ENCODE peak calls at places on chromosomes 13 and 19, in four cellular contexts. One of them, this sample, is unnamed.
A peak's percentile ranks its signal among the peaks of the same experiment; 100 is the strongest.

GRCh38 chr19:57078802-57079201 is 41.0 kb upstream of the USP29 start:
- DNase-seq in cardiac muscle cell: no peak
- DNase-seq in esophagus muscularis mucosa: no peak
- DNase-seq in heart right ventricle: no peak
- DNase-seq in this sample: no peak

GRCh38 chr19:29271341-29271740 is 58.4 kb upstream of the UQCRFS1 start:
- DNase-seq in cardiac muscle cell: no peak
- DNase-seq in esophagus muscularis mucosa: no peak
- DNase-seq in heart right ventricle: no peak
- DNase-seq in this sample: peak; percentile 56

GRCh38 chr13:84430015-84430414 is 547.7 kb upstream of the SLITRK1 start:
- DNase-seq in cardiac muscle cell: peak; percentile 30
- DNase-seq in esophagus muscularis mucosa: no peak
- DNase-seq in heart right ventricle: no peak
- DNase-seq in this sample: no peak

GRCh38 chr19:3788991-3789778 is 3.0 kb upstream of the MATK start:
- DNase-seq in cardiac muscle cell: no peak
- DNase-seq in esophagus muscularis mucosa: no peak
- DNase-seq in heart right ventricle: no peak
- DNase-seq in this sample: no peak

GRCh38 chr13:48727252-48728011 is 73.7 kb downstream of the CYSLTR2 start:
- DNase-seq in cardiac muscle cell: peak; percentile 69
- DNase-seq in esophagus muscularis mucosa: no peak
- DNase-seq in heart right ventricle: peak; percentile 51
- DNase-seq in this sample: no peak

GRCh38 chr19:38696733-38697055 is 47.6 kb downstream of the CAPN12 start:
- DNase-seq in cardiac muscle cell: no peak
- DNase-seq in esophagus muscularis mucosa: no peak
- DNase-seq in heart right ventricle: no peak
- DNase-seq in this sample: no peak

GRCh38 chr19:40576181-40576584 is 490 bp upstream of the SHKBP1 start:
- DNase-seq in cardiac muscle cell: no peak
- DNase-seq in esophagus muscularis mucosa: no peak
- DNase-seq in heart right ventricle: no peak
- DNase-seq in this sample: no peak

GRCh38 chr19:13883665-13884064 is 6.7 kb downstream of the NANOS3 start:
- DNase-seq in cardiac muscle cell: no peak
- DNase-seq in esophagus muscularis mucosa: no peak
- DNase-seq in heart right ventricle: no peak
- DNase-seq in this sample: no peak

GRCh38 chr13:98520674-98521449 is 56.0 kb downstream of the STK24 start:
- DNase-seq in cardiac muscle cell: no peak
- DNase-seq in esophagus muscularis mucosa: no peak
- DNase-seq in heart right ventricle: no peak
- DNase-seq in this sample: no peak

DNA sequence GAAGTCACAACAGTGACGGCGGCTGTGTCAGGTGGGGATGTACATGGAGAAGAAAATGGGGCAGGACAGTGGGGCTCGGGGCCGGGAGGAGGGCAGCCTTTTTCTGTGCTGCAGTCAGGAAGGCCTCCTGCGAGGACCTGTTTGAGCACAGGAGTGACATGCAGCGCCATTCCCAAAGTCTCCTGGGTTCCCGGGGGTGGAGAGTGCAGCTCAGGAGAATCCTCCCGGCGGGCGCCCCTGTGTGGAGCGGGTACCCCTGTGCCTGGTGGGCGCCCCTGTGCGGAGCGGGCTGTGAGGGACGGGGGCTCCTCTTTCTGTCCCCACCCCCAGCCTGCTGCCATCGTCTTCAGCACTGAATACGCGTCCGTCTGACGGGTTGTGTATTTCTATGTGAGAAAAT is 62.4 kb downstream of the ATP11A start:
- DNase-seq in cardiac muscle cell: no peak
- DNase-seq in esophagus muscularis mucosa: no peak
- DNase-seq in heart right ventricle: no peak
- DNase-seq in this sample: no peak
- H3K27ac ChIP-seq in cardiac muscle cell: no peak overlapping the region
- H3K27ac ChIP-seq in esophagus muscularis mucosa: no peak overlapping the region
- H3K27ac ChIP-seq in heart right ventricle: no peak overlapping the region
- H3K27ac ChIP-seq in this sample: no peak overlapping the region

GRCh38 chr13:50916701-50917184 is 7.2 kb downstream of the RNASEH2B start:
- DNase-seq in cardiac muscle cell: no peak
- DNase-seq in esophagus muscularis mucosa: no peak
- DNase-seq in heart right ventricle: no peak
- DNase-seq in this sample: no peak
- H3K4me3 ChIP-seq in cardiac muscle cell: no peak overlapping the region
- H3K4me3 ChIP-seq in esophagus muscularis mucosa: no peak overlapping the region
- H3K4me3 ChIP-seq in heart right ventricle: no peak overlapping the region
- H3K4me3 ChIP-seq in this sample: no peak overlapping the region

GRCh38 chr19:17529239-17530158 is 18.1 kb downstream of the PGLS start:
- DNase-seq in cardiac muscle cell: no peak
- DNase-seq in esophagus muscularis mucosa: no peak
- DNase-seq in heart right ventricle: no peak
- DNase-seq in this sample: no peak

GRCh38 chr19:17532557-17532956 is 21.1 kb downstream of the PGLS start:
- DNase-seq in cardiac muscle cell: no peak
- DNase-seq in esophagus muscularis mucosa: no peak
- DNase-seq in heart right ventricle: no peak
- DNase-seq in this sample: no peak

GRCh38 chr19:17532116-17532515 is 20.7 kb downstream of the PGLS start:
- DNase-seq in cardiac muscle cell: no peak
- DNase-seq in esophagus muscularis mucosa: no peak
- DNase-seq in heart right ventricle: no peak
- DNase-seq in this sample: no peak

GRCh38 chr19:17528610-17529009 is 17.2 kb downstream of the PGLS start:
- DNase-seq in cardiac muscle cell: no peak
- DNase-seq in esophagus muscularis mucosa: no peak
- DNase-seq in heart right ventricle: no peak
- DNase-seq in this sample: no peak

DNA sequence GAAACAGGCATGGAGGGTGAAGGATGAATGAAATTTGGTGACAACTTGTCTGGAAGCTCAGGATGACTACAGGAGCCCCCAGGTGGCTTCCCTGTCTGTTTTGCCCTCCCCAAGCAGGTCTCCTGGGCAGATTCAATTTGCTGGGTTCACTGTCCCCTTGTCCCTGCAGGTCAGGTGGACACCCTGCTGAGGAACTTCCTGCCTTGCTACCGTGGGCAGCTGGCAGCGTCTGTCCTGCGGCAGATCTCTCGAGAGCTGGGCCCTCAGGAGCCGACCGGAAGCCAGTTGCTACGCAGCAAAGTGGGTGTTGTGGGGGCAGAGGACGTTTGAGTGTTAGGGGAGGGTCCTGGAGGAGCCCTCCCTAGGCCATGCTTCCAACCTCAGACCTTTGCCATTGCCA is 19.1 kb downstream of the PGLS start:
- DNase-seq in cardiac muscle cell: no peak
- DNase-seq in esophagus muscularis mucosa: no peak
- DNase-seq in heart right ventricle: no peak
- DNase-seq in this sample: no peak
- H3K27ac ChIP-seq in cardiac muscle cell: no peak overlapping the region
- H3K27ac ChIP-seq in esophagus muscularis mucosa: no peak overlapping the region
- H3K27ac ChIP-seq in heart right ventricle: no peak overlapping the region
- H3K27ac ChIP-seq in this sample: no peak overlapping the region

GRCh38 chr19:10021446-10021845 is 8.2 kb downstream of the RDH8 start:
- DNase-seq in cardiac muscle cell: no peak
- DNase-seq in esophagus muscularis mucosa: no peak
- DNase-seq in heart right ventricle: no peak
- DNase-seq in this sample: no peak

GRCh38 chr19:10021863-10022262 is 8.6 kb downstream of the RDH8 start:
- DNase-seq in cardiac muscle cell: no peak
- DNase-seq in esophagus muscularis mucosa: no peak
- DNase-seq in heart right ventricle: no peak
- DNase-seq in this sample: no peak

GRCh38 chr19:10026744-10027143 is 13.5 kb downstream of the RDH8 start:
- DNase-seq in cardiac muscle cell: no peak
- DNase-seq in esophagus muscularis mucosa: no peak
- DNase-seq in heart right ventricle: no peak
- DNase-seq in this sample: no peak

DNA sequence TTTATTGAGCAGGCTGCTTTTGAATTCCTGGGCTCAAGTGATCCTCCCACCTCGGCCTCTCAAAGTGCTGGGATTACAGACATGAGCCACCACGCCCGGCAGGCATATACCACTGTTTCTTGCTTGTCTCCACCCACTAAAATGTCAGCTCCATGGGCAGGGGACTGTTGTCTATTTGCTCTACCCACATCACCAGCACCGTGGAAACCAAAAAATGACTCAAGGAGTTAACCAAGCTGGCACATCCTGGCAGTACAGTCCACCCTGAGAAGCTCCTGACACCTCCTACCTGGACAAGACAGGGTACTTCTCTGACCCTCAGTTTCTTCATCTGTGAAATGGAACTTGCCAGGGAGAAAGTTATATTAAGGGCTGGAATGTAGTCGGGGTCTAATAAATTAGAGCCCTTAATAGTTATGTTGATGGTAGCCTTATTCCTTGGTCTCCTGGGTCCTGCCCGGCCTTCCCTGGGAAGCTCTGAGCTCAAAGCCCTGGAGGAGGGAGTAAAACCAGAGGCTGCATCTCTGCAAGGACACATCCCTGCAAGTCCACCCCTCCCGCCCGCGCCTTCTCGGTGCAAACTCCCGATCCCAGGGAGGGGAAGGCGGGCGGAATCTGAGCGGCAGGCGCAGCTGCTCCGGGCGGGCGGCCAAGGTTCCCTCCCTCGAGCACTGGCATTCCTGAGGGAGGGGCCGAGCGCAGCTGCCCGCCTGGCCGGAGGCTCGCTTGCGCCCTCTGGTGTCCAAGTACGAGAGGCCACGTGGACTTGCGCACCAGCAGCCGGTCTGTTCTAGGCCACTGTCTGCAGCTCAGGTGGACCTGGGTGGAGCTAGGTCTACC is 14.1 kb downstream of the RDH8 start:
- DNase-seq in cardiac muscle cell: peak; percentile 97
- DNase-seq in esophagus muscularis mucosa: peak; percentile 98
- DNase-seq in heart right ventricle: peak; percentile 96
- DNase-seq in this sample: peak; percentile 95
- H3K4me3 ChIP-seq in cardiac muscle cell: no peak overlapping the region
- H3K4me3 ChIP-seq in esophagus muscularis mucosa: peak overlapping the region; percentile 11
- H3K4me3 ChIP-seq in heart right ventricle: no peak overlapping the region
- H3K4me3 ChIP-seq in this sample: no peak overlapping the region

DNA sequence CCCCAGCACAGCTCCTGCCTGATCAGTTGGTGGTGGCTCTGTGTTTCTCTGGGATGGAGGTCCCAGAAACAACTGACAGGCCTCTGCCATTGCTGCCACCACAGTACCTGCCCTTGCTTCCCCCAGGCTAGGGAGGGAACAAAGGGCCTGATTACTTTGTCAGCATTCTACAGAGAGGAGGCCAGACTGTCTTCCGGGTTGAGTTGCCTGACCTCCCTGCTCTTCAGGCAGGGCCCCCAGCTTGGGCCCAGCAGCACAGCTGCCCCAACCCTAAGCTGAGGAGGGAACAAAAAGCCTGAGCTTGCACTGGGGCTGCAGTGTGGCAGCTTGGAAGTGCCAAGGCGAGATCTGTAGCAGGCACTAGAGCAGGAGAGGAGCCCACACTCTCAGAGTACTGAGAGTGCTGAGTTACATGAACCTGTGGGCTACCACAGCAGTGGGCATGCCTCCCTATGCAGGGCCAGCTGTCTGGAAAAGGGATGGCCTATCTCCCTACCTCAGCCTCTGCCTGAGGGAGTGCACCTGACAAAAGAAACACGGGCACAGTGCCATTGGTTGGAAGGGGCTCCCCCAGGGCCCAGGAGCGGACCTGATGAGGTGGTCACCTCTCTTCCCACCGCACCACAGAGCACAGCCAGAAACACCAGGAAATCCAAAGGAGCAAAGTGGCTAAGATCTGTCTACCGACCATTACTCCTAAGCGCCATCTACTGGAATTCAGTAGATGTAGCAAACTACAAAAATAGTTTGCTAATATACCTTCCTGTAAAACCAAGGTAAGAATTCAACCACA is 24.4 kb downstream of the SLC25A15 start:
- DNase-seq in cardiac muscle cell: peak; percentile 43
- DNase-seq in esophagus muscularis mucosa: no peak
- DNase-seq in heart right ventricle: no peak
- DNase-seq in this sample: no peak
- H3K27ac ChIP-seq in cardiac muscle cell: no peak overlapping the region
- H3K27ac ChIP-seq in esophagus muscularis mucosa: no peak overlapping the region
- H3K27ac ChIP-seq in heart right ventricle: no peak overlapping the region
- H3K27ac ChIP-seq in this sample: no peak overlapping the region

DNA sequence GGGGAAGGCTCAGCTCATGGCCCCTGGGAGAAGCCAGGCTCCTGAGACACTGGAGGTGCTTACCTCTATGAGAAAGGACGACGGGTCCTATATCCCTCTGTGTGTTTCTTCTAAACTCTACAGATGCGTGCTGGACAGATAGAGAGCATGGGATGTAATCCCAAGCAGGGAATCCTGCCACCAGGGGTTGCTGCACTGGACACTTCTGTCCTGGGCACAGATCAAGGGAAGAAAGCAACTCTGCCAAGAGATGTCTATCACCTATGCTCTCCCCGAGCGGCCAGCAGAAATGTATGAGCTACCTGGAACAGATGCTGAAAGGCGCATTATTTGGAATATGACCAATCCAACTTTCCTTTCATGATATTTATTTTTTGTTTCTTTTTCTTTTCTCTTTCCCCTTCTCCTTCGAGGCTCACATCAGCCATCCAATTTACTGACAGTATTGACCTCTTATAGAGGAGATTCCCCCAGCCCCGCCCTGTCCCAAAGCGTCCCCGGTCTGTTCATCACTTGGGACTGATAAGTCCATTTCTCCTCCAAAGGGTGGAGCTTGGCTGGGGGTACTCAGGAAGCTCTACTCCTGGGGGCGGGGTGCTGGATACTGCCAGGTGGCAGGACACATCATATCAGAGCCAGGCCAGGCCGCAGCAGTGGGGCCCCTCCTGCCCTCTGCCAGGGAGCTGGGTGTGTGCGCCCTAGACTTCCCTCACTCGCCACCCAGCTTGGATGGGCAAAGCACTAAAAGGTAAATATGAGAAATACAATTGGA is 34.2 kb downstream of the TSHZ3 start:
- DNase-seq in cardiac muscle cell: no peak
- DNase-seq in esophagus muscularis mucosa: no peak
- DNase-seq in heart right ventricle: no peak
- DNase-seq in this sample: no peak
- H3K4me3 ChIP-seq in cardiac muscle cell: no peak overlapping the region
- H3K4me3 ChIP-seq in esophagus muscularis mucosa: no peak overlapping the region
- H3K4me3 ChIP-seq in heart right ventricle: no peak overlapping the region
- H3K4me3 ChIP-seq in this sample: no peak overlapping the region

GRCh38 chr19:18847516-18848463 is 16.0 kb downstream of the UPF1 start:
- DNase-seq in cardiac muscle cell: peak; percentile 29
- DNase-seq in esophagus muscularis mucosa: no peak
- DNase-seq in heart right ventricle: no peak
- DNase-seq in this sample: no peak
- H3K27ac ChIP-seq in cardiac muscle cell: no peak overlapping the region
- H3K27ac ChIP-seq in esophagus muscularis mucosa: peak overlapping the region; percentile 76
- H3K27ac ChIP-seq in heart right ventricle: peak overlapping the region; percentile 85
- H3K27ac ChIP-seq in this sample: peak overlapping the region; percentile 77